ENCODE peak calls at places on chromosomes 1 and 21, in five cellular contexts. One of them, this sample, is unnamed. For H3K4me1, the result is how much of the 10 kb centered on the place peaks cover.

GRCh38 chr21:17688912-17689874 is 76.5 kb upstream of the BTG3 start:
- DNase-seq in cardiac muscle cell: no peak
- DNase-seq in left lung: peak
- DNase-seq in esophagus muscularis mucosa: no peak
- DNase-seq in lung: peak
- DNase-seq in this sample: peak

GRCh38 chr1:36217667-36218066 is 6.6 kb upstream of the THRAP3 start:
- DNase-seq in cardiac muscle cell: peak
- DNase-seq in left lung: no peak
- DNase-seq in esophagus muscularis mucosa: no peak
- DNase-seq in lung: no peak
- DNase-seq in this sample: peak

GRCh38 chr1:96730574-96731298 is 9.2 kb downstream of the PTBP2 start:
- DNase-seq in cardiac muscle cell: no peak
- DNase-seq in left lung: no peak
- DNase-seq in esophagus muscularis mucosa: no peak
- DNase-seq in lung: no peak
- DNase-seq in this sample: no peak

GRCh38 chr1:101438359-101438758 is 201.5 kb downstream of the S1PR1 start:
- DNase-seq in cardiac muscle cell: peak
- DNase-seq in left lung: no peak
- DNase-seq in esophagus muscularis mucosa: no peak
- DNase-seq in lung: no peak
- DNase-seq in this sample: peak

GRCh38 chr1:41492341-41492848 is 7.9 kb upstream of the EDN2 start:
- DNase-seq in cardiac muscle cell: peak
- DNase-seq in left lung: no peak
- DNase-seq in esophagus muscularis mucosa: no peak
- DNase-seq in lung: no peak
- DNase-seq in this sample: no peak

GRCh38 chr1:67673468-67674201 is 11.4 kb upstream of the GADD45A start:
- DNase-seq in cardiac muscle cell: no peak
- DNase-seq in left lung: no peak
- DNase-seq in esophagus muscularis mucosa: no peak
- DNase-seq in lung: no peak
- DNase-seq in this sample: no peak

GRCh38 chr1:61083014-61083798 is 845 bp downstream of the NFIA start:
- DNase-seq in cardiac muscle cell: peak
- DNase-seq in left lung: no peak
- DNase-seq in esophagus muscularis mucosa: no peak
- DNase-seq in lung: no peak
- DNase-seq in this sample: no peak

GRCh38 chr1:58815680-58816071 is 31.8 kb upstream of the JUN start:
- DNase-seq in cardiac muscle cell: no peak
- DNase-seq in left lung: no peak
- DNase-seq in esophagus muscularis mucosa: no peak
- DNase-seq in lung: no peak
- DNase-seq in this sample: no peak

GRCh38 chr1:214525535-214526019 is 25.8 kb downstream of the PTPN14 start:
- DNase-seq in cardiac muscle cell: no peak
- DNase-seq in left lung: no peak
- DNase-seq in esophagus muscularis mucosa: no peak
- DNase-seq in lung: no peak
- DNase-seq in this sample: peak

GRCh38 chr1:226569879-226570547 is 21.4 kb downstream of the STUM start:
- DNase-seq in cardiac muscle cell: peak
- DNase-seq in left lung: no peak
- DNase-seq in esophagus muscularis mucosa: no peak
- DNase-seq in lung: no peak
- DNase-seq in this sample: no peak

GRCh38 chr1:207839083-207839413 is 71.9 kb downstream of the CD34 start:
- DNase-seq in cardiac muscle cell: no peak
- DNase-seq in left lung: no peak
- DNase-seq in esophagus muscularis mucosa: no peak
- DNase-seq in lung: no peak
- DNase-seq in this sample: no peak

GRCh38 chr1:210792703-210793102 is 341.2 kb downstream of the KCNH1 start:
- DNase-seq in cardiac muscle cell: no peak
- DNase-seq in left lung: no peak
- DNase-seq in esophagus muscularis mucosa: no peak
- DNase-seq in lung: no peak
- DNase-seq in this sample: peak

GRCh38 chr1:97384294-97384952 is 536.4 kb downstream of the DPYD start:
- DNase-seq in cardiac muscle cell: no peak
- DNase-seq in left lung: no peak
- DNase-seq in esophagus muscularis mucosa: no peak
- DNase-seq in lung: no peak
- DNase-seq in this sample: no peak

GRCh38 chr1:208975456-208975855 is 608.1 kb upstream of the CAMK1G start:
- DNase-seq in cardiac muscle cell: no peak
- DNase-seq in left lung: no peak
- DNase-seq in esophagus muscularis mucosa: no peak
- DNase-seq in lung: no peak
- DNase-seq in this sample: no peak

GRCh38 chr1:27418326-27418761 is 25.9 kb downstream of the GPR3 start:
- DNase-seq in cardiac muscle cell: peak
- DNase-seq in left lung: peak
- DNase-seq in esophagus muscularis mucosa: no peak
- DNase-seq in lung: peak
- DNase-seq in this sample: peak
- H3K4me1 ChIP-seq in cardiac muscle cell: under half
- H3K4me1 ChIP-seq in left lung: under half
- H3K4me1 ChIP-seq in esophagus muscularis mucosa: half or more
- H3K4me1 ChIP-seq in lung: under half
- H3K4me1 ChIP-seq in this sample: under half

GRCh38 chr1:42680921-42681683 is 1.1 kb upstream of the YBX1 start:
- DNase-seq in cardiac muscle cell: peak
- DNase-seq in left lung: no peak
- DNase-seq in esophagus muscularis mucosa: no peak
- DNase-seq in lung: no peak
- DNase-seq in this sample: no peak
- TF ChIP-seq CTCF in cardiac muscle cell: no peak
- TF ChIP-seq CTCF in left lung: no peak
- TF ChIP-seq CTCF in esophagus muscularis mucosa: no peak
- TF ChIP-seq CTCF in lung: no peak
- TF ChIP-seq CTCF in this sample: no peak

GRCh38 chr1:243483084-243483845 is 227.4 kb downstream of the SDCCAG8 start:
- DNase-seq in cardiac muscle cell: peak
- DNase-seq in left lung: no peak
- DNase-seq in esophagus muscularis mucosa: no peak
- DNase-seq in lung: no peak
- DNase-seq in this sample: no peak
- H3K27ac ChIP-seq in cardiac muscle cell: no peak
- H3K27ac ChIP-seq in left lung: no peak
- H3K27ac ChIP-seq in esophagus muscularis mucosa: peak
- H3K27ac ChIP-seq in lung: no peak
- H3K27ac ChIP-seq in this sample: no peak

GRCh38 chr1:12599657-12600056 is 18.4 kb downstream of the DHRS3 start:
- DNase-seq in cardiac muscle cell: no peak
- DNase-seq in left lung: no peak
- DNase-seq in esophagus muscularis mucosa: no peak
- DNase-seq in lung: no peak
- DNase-seq in this sample: no peak
- H3K4me1 ChIP-seq in cardiac muscle cell: under half
- H3K4me1 ChIP-seq in left lung: under half
- H3K4me1 ChIP-seq in esophagus muscularis mucosa: half or more
- H3K4me1 ChIP-seq in lung: under half
- H3K4me1 ChIP-seq in this sample: under half

This sample was measured in foreskin keratinocyte.